ENCODE peak calls at places on chromosome 18, in ten cellular contexts. One of them, this sample, is unnamed.

GRCh38 chr18:22728481-22729105 is 204.5 kb upstream of the RBBP8 start:
- DNase-seq in LoVo: no peak
- DNase-seq in lung: no peak
- DNase-seq in SK-N-SH: no peak
- DNase-seq in activated CD4-positive, alpha-beta T cell treated with anti-CD3 and anti-CD28 coated beads, Interleukin-2, amount 10 ng/mL, durations not matched to agents 24 days and 14 days: peak; percentile 38
- DNase-seq in AG20443: no peak
- DNase-seq in left colon: no peak
- DNase-seq in naive thymus-derived CD8-positive, alpha-beta T cell: no peak
- DNase-seq in stimulated activated CD4-positive, alpha-beta T cell treated with anti-CD3 and anti-CD28 coated beads, Interleukin-4, amount 100 ng/mL, for 48 hours: no peak
- DNase-seq in activated T-helper 1 cell treated with anti-CD3 and anti-CD28 coated beads, Interleukin-2, amount 50 U/mL, for 16 hours: no peak
- DNase-seq in this sample: no peak

GRCh38 chr18:10490401-10491289 is 35.2 kb upstream of the NAPG start:
- DNase-seq in naive thymus-derived CD8-positive, alpha-beta T cell: peak; percentile 69
- DNase-seq in left colon: peak; percentile 37
- DNase-seq in stimulated activated CD4-positive, alpha-beta T cell treated with anti-CD3 and anti-CD28 coated beads, Interleukin-4, amount 100 ng/mL, for 48 hours: peak; percentile 40
- DNase-seq in AG20443: no peak
- DNase-seq in SK-N-SH: no peak
- DNase-seq in activated T-helper 1 cell treated with anti-CD3 and anti-CD28 coated beads, Interleukin-2, amount 50 U/mL, for 16 hours: no peak
- DNase-seq in lung: no peak
- DNase-seq in LoVo: peak; percentile 10
- DNase-seq in activated CD4-positive, alpha-beta T cell treated with anti-CD3 and anti-CD28 coated beads, Interleukin-2, amount 10 ng/mL, durations not matched to agents 24 days and 14 days: peak; percentile 80
- DNase-seq in this sample: peak; percentile 96

GRCh38 chr18:75211721-75212625 is 1.4 kb downstream of the TSHZ1 start:
- DNase-seq in activated CD4-positive, alpha-beta T cell treated with anti-CD3 and anti-CD28 coated beads, Interleukin-2, amount 10 ng/mL, durations not matched to agents 24 days and 14 days: peak; percentile 81
- DNase-seq in AG20443: peak; percentile 37
- DNase-seq in naive thymus-derived CD8-positive, alpha-beta T cell: peak; percentile 39
- DNase-seq in activated T-helper 1 cell treated with anti-CD3 and anti-CD28 coated beads, Interleukin-2, amount 50 U/mL, for 16 hours: no peak
- DNase-seq in left colon: peak; percentile 49
- DNase-seq in LoVo: no peak
- DNase-seq in SK-N-SH: peak; percentile 72
- DNase-seq in lung: peak; percentile 39
- DNase-seq in stimulated activated CD4-positive, alpha-beta T cell treated with anti-CD3 and anti-CD28 coated beads, Interleukin-4, amount 100 ng/mL, for 48 hours: no peak
- DNase-seq in this sample: peak; percentile 75

GRCh38 chr18:79526468-79527460 is 131.0 kb downstream of the NFATC1 start:
- DNase-seq in lung: peak; percentile 38
- DNase-seq in SK-N-SH: no peak
- DNase-seq in stimulated activated CD4-positive, alpha-beta T cell treated with anti-CD3 and anti-CD28 coated beads, Interleukin-4, amount 100 ng/mL, for 48 hours: no peak
- DNase-seq in AG20443: no peak
- DNase-seq in naive thymus-derived CD8-positive, alpha-beta T cell: no peak
- DNase-seq in activated T-helper 1 cell treated with anti-CD3 and anti-CD28 coated beads, Interleukin-2, amount 50 U/mL, for 16 hours: no peak
- DNase-seq in left colon: no peak
- DNase-seq in LoVo: no peak
- DNase-seq in activated CD4-positive, alpha-beta T cell treated with anti-CD3 and anti-CD28 coated beads, Interleukin-2, amount 10 ng/mL, durations not matched to agents 24 days and 14 days: peak; percentile 60
- DNase-seq in this sample: no peak

GRCh38 chr18:62452280-62452824 is 70.5 kb upstream of the ZCCHC2 start:
- DNase-seq in activated CD4-positive, alpha-beta T cell treated with anti-CD3 and anti-CD28 coated beads, Interleukin-2, amount 10 ng/mL, durations not matched to agents 24 days and 14 days: peak; percentile 60
- DNase-seq in stimulated activated CD4-positive, alpha-beta T cell treated with anti-CD3 and anti-CD28 coated beads, Interleukin-4, amount 100 ng/mL, for 48 hours: peak; percentile 14
- DNase-seq in AG20443: no peak
- DNase-seq in lung: no peak
- DNase-seq in LoVo: no peak
- DNase-seq in SK-N-SH: no peak
- DNase-seq in naive thymus-derived CD8-positive, alpha-beta T cell: no peak
- DNase-seq in left colon: no peak
- DNase-seq in activated T-helper 1 cell treated with anti-CD3 and anti-CD28 coated beads, Interleukin-2, amount 50 U/mL, for 16 hours: no peak
- DNase-seq in this sample: no peak

GRCh38 chr18:77140439-77141109 is 8.0 kb upstream of the MBP start:
- DNase-seq in lung: no peak
- DNase-seq in activated CD4-positive, alpha-beta T cell treated with anti-CD3 and anti-CD28 coated beads, Interleukin-2, amount 10 ng/mL, durations not matched to agents 24 days and 14 days: peak; percentile 83
- DNase-seq in naive thymus-derived CD8-positive, alpha-beta T cell: peak; percentile 38
- DNase-seq in stimulated activated CD4-positive, alpha-beta T cell treated with anti-CD3 and anti-CD28 coated beads, Interleukin-4, amount 100 ng/mL, for 48 hours: no peak
- DNase-seq in AG20443: no peak
- DNase-seq in left colon: peak; percentile 52
- DNase-seq in SK-N-SH: no peak
- DNase-seq in activated T-helper 1 cell treated with anti-CD3 and anti-CD28 coated beads, Interleukin-2, amount 50 U/mL, for 16 hours: no peak
- DNase-seq in LoVo: no peak
- DNase-seq in this sample: no peak

GRCh38 chr18:48841381-48842258 is 109.1 kb downstream of the SMAD7 start:
- DNase-seq in left colon: no peak
- DNase-seq in activated T-helper 1 cell treated with anti-CD3 and anti-CD28 coated beads, Interleukin-2, amount 50 U/mL, for 16 hours: no peak
- DNase-seq in naive thymus-derived CD8-positive, alpha-beta T cell: no peak
- DNase-seq in LoVo: no peak
- DNase-seq in stimulated activated CD4-positive, alpha-beta T cell treated with anti-CD3 and anti-CD28 coated beads, Interleukin-4, amount 100 ng/mL, for 48 hours: no peak
- DNase-seq in SK-N-SH: peak; percentile 77
- DNase-seq in AG20443: peak; percentile 62
- DNase-seq in activated CD4-positive, alpha-beta T cell treated with anti-CD3 and anti-CD28 coated beads, Interleukin-2, amount 10 ng/mL, durations not matched to agents 24 days and 14 days: no peak
- DNase-seq in lung: peak; percentile 55
- DNase-seq in this sample: no peak

GRCh38 chr18:11654736-11655604 is 34.1 kb upstream of the GNAL start:
- DNase-seq in stimulated activated CD4-positive, alpha-beta T cell treated with anti-CD3 and anti-CD28 coated beads, Interleukin-4, amount 100 ng/mL, for 48 hours: peak; percentile 40
- DNase-seq in AG20443: peak; percentile 85
- DNase-seq in activated CD4-positive, alpha-beta T cell treated with anti-CD3 and anti-CD28 coated beads, Interleukin-2, amount 10 ng/mL, durations not matched to agents 24 days and 14 days: peak; percentile 81
- DNase-seq in left colon: no peak
- DNase-seq in activated T-helper 1 cell treated with anti-CD3 and anti-CD28 coated beads, Interleukin-2, amount 50 U/mL, for 16 hours: no peak
- DNase-seq in lung: peak; percentile 62
- DNase-seq in naive thymus-derived CD8-positive, alpha-beta T cell: peak; percentile 16
- DNase-seq in SK-N-SH: peak; percentile 59
- DNase-seq in LoVo: peak; percentile 48
- DNase-seq in this sample: peak; percentile 68

GRCh38 chr18:323253-323622 is 55.4 kb upstream of the THOC1 start:
- DNase-seq in naive thymus-derived CD8-positive, alpha-beta T cell: no peak
- DNase-seq in stimulated activated CD4-positive, alpha-beta T cell treated with anti-CD3 and anti-CD28 coated beads, Interleukin-4, amount 100 ng/mL, for 48 hours: no peak
- DNase-seq in LoVo: no peak
- DNase-seq in activated CD4-positive, alpha-beta T cell treated with anti-CD3 and anti-CD28 coated beads, Interleukin-2, amount 10 ng/mL, durations not matched to agents 24 days and 14 days: no peak
- DNase-seq in lung: no peak
- DNase-seq in AG20443: peak; percentile 45
- DNase-seq in left colon: no peak
- DNase-seq in SK-N-SH: no peak
- DNase-seq in activated T-helper 1 cell treated with anti-CD3 and anti-CD28 coated beads, Interleukin-2, amount 50 U/mL, for 16 hours: no peak
- DNase-seq in this sample: peak; percentile 41

GRCh38 chr18:79574938-79575525 is 104.6 kb upstream of the CTDP1 start:
- DNase-seq in AG20443: no peak
- DNase-seq in activated CD4-positive, alpha-beta T cell treated with anti-CD3 and anti-CD28 coated beads, Interleukin-2, amount 10 ng/mL, durations not matched to agents 24 days and 14 days: peak; percentile 75
- DNase-seq in LoVo: no peak
- DNase-seq in lung: no peak
- DNase-seq in SK-N-SH: no peak
- DNase-seq in activated T-helper 1 cell treated with anti-CD3 and anti-CD28 coated beads, Interleukin-2, amount 50 U/mL, for 16 hours: no peak
- DNase-seq in left colon: peak; percentile 15
- DNase-seq in stimulated activated CD4-positive, alpha-beta T cell treated with anti-CD3 and anti-CD28 coated beads, Interleukin-4, amount 100 ng/mL, for 48 hours: no peak
- DNase-seq in naive thymus-derived CD8-positive, alpha-beta T cell: peak; percentile 43
- DNase-seq in this sample: no peak

GRCh38 chr18:12963069-12963468 is 15.3 kb downstream of the SEH1L start:
- DNase-seq in stimulated activated CD4-positive, alpha-beta T cell treated with anti-CD3 and anti-CD28 coated beads, Interleukin-4, amount 100 ng/mL, for 48 hours: no peak
- DNase-seq in LoVo: no peak
- DNase-seq in naive thymus-derived CD8-positive, alpha-beta T cell: no peak
- DNase-seq in activated T-helper 1 cell treated with anti-CD3 and anti-CD28 coated beads, Interleukin-2, amount 50 U/mL, for 16 hours: no peak
- DNase-seq in left colon: no peak
- DNase-seq in AG20443: no peak
- DNase-seq in activated CD4-positive, alpha-beta T cell treated with anti-CD3 and anti-CD28 coated beads, Interleukin-2, amount 10 ng/mL, durations not matched to agents 24 days and 14 days: no peak
- DNase-seq in SK-N-SH: no peak
- DNase-seq in lung: no peak
- DNase-seq in this sample: no peak

GRCh38 chr18:25349131-25349925 is 2.6 kb downstream of the ZNF521 start:
- DNase-seq in LoVo: no peak
- DNase-seq in lung: no peak
- DNase-seq in SK-N-SH: peak; percentile 69
- DNase-seq in activated T-helper 1 cell treated with anti-CD3 and anti-CD28 coated beads, Interleukin-2, amount 50 U/mL, for 16 hours: no peak
- DNase-seq in AG20443: peak; percentile 71
- DNase-seq in naive thymus-derived CD8-positive, alpha-beta T cell: peak; percentile 1
- DNase-seq in activated CD4-positive, alpha-beta T cell treated with anti-CD3 and anti-CD28 coated beads, Interleukin-2, amount 10 ng/mL, durations not matched to agents 24 days and 14 days: no peak
- DNase-seq in left colon: no peak
- DNase-seq in stimulated activated CD4-positive, alpha-beta T cell treated with anti-CD3 and anti-CD28 coated beads, Interleukin-4, amount 100 ng/mL, for 48 hours: no peak
- DNase-seq in this sample: peak; percentile 34

GRCh38 chr18:24659837-24660720 is 199.6 kb downstream of the HRH4 start:
- DNase-seq in SK-N-SH: no peak
- DNase-seq in lung: no peak
- DNase-seq in activated CD4-positive, alpha-beta T cell treated with anti-CD3 and anti-CD28 coated beads, Interleukin-2, amount 10 ng/mL, durations not matched to agents 24 days and 14 days: peak; percentile 80
- DNase-seq in naive thymus-derived CD8-positive, alpha-beta T cell: peak; percentile 53
- DNase-seq in stimulated activated CD4-positive, alpha-beta T cell treated with anti-CD3 and anti-CD28 coated beads, Interleukin-4, amount 100 ng/mL, for 48 hours: peak; percentile 2
- DNase-seq in LoVo: peak; percentile 19
- DNase-seq in activated T-helper 1 cell treated with anti-CD3 and anti-CD28 coated beads, Interleukin-2, amount 50 U/mL, for 16 hours: peak; percentile 7
- DNase-seq in left colon: peak; percentile 26
- DNase-seq in AG20443: peak; percentile 76
- DNase-seq in this sample: no peak

This sample was measured in DMS53.